ENCODE peak calls at places on chromosomes 5 and 9, in seven cellular contexts. H, U, D, V, Y, G and F are unnamed samples.

GRCh38 chr9:94630833-94631232 is 8.5 kb downstream of the FBP1 start:
- DNase-seq in H (no peak), U (no peak), D (no peak), V (no peak), Y (no peak), G (no peak), F (no peak)

GRCh38 chr9:112384219-112384618 is 4.3 kb downstream of the HSDL2 start:
- DNase-seq in H (no peak), U (no peak), D (no peak), V (no peak), Y (no peak), G (no peak), F (no peak)

GRCh38 chr5:82473262-82473661 is 195.1 kb upstream of the RPS23 start:
- DNase-seq in H (no peak), U (no peak), D (no peak), V (no peak), Y (no peak), G (no peak), F (no peak)

GRCh38 chr5:169808118-169808581 is 171.1 kb downstream of the DOCK2 start:
- DNase-seq in H (no peak), U (no peak), D (no peak), V (no peak), Y (no peak), G (no peak), F (peak; percentile 52)

GRCh38 chr5:176994460-176995121 is 12.0 kb downstream of the UIMC1 start:
- DNase-seq in H (no peak), U (no peak), D (no peak), V (no peak), Y (no peak), G (no peak), F (no peak)

GRCh38 chr9:72871685-72872084 is 81.2 kb downstream of the ALDH1A1 start:
- DNase-seq in H (no peak), U (no peak), D (no peak), V (no peak), Y (no peak), G (no peak), F (no peak)

GRCh38 chr9:122816163-122816867 is 12.1 kb downstream of the PDCL start:
- DNase-seq in H (no peak), U (no peak), D (no peak), V (peak; percentile 38), Y (no peak), G (peak; percentile 41), F (no peak)

GRCh38 chr5:154005648-154006047 is 33.1 kb downstream of the FAM114A2 start:
- DNase-seq in H (no peak), U (no peak), D (no peak), V (no peak), Y (no peak), G (no peak), F (no peak)

GRCh38 chr9:129340427-129341196 is 162.6 kb upstream of the IER5L start:
- DNase-seq in H (no peak), U (no peak), D (no peak), V (no peak), Y (no peak), G (no peak), F (no peak)

GRCh38 chr5:172870807-172871431 is 36.9 kb downstream of the ERGIC1 start:
- DNase-seq in H (peak; percentile 49), U (peak; percentile 79), D (no peak), V (no peak), Y (no peak), G (peak; percentile 42), F (no peak)

GRCh38 chr9:130884542-130885421 is 11.8 kb downstream of the QRFP start:
- DNase-seq in H (no peak), U (no peak), D (no peak), V (no peak), Y (no peak), G (no peak), F (no peak)
- H3K27ac ChIP-seq in H (peak overlapping the region; percentile 2), U (no peak overlapping the region), D (no peak overlapping the region), V (no peak overlapping the region), Y (peak overlapping the region; percentile 75), G (no peak overlapping the region), F (no peak overlapping the region)

GRCh38 chr5:126806-127205 is 34.8 kb downstream of the PLEKHG4B start:
- DNase-seq in H (no peak), U (no peak), D (no peak), V (no peak), Y (no peak), G (no peak), F (no peak)

GRCh38 chr5:128446-128845 is 36.5 kb downstream of the PLEKHG4B start:
- DNase-seq in H (no peak), U (no peak), D (no peak), V (no peak), Y (no peak), G (no peak), F (no peak)

GRCh38 chr5:130471-131175 is 38.7 kb downstream of the PLEKHG4B start:
- DNase-seq in H (no peak), U (no peak), D (no peak), V (no peak), Y (no peak), G (no peak), F (no peak)

GRCh38 chr5:129820-130219 is 37.9 kb downstream of the PLEKHG4B start:
- DNase-seq in H (no peak), U (no peak), D (no peak), V (no peak), Y (no peak), G (no peak), F (no peak)

DNA sequence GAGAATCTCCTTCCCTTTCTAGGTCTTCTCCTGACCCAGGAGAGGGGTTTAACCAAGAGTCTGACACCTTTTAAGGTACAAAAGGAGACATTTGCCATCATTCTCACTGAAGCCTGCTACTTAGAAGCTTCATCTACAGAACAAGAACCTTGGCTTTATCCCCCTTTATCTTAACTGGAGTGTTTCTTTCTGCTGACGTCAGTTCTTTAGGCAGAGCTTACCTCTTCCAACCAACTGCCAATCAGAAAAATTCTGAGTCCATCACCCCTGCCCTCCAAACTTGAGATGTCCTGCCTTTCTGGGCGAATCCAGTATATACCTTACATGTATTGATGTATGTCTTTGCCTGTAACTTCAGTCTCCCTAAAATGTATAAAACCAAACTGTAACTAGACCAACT is 37.2 kb downstream of the PLEKHG4B start:
- DNase-seq in H (no peak), U (no peak), D (no peak), V (no peak), Y (no peak), G (no peak), F (no peak)
- H3K27ac ChIP-seq in H (no peak overlapping the region), U (no peak overlapping the region), D (no peak overlapping the region), V (no peak overlapping the region), Y (no peak overlapping the region), G (no peak overlapping the region), F (no peak overlapping the region)

GRCh38 chr5:139644001-139644456 is 4.1 kb upstream of the CXXC5 start:
- DNase-seq in H (no peak), U (peak; percentile 51), D (no peak), V (no peak), Y (no peak), G (no peak), F (no peak)
- H3K27ac ChIP-seq in H (no peak overlapping the region), U (peak overlapping the region; percentile 18), D (no peak overlapping the region), V (no peak overlapping the region), Y (peak overlapping the region; percentile 91), G (no peak overlapping the region), F (no peak overlapping the region)

GRCh38 chr5:34735436-34736426 is 79.6 kb downstream of the RAI14 start:
- DNase-seq in H (no peak), U (no peak), D (no peak), V (no peak), Y (no peak), G (no peak), F (no peak)
- H3K27ac ChIP-seq in H (no peak overlapping the region), U (no peak overlapping the region), D (no peak overlapping the region), V (no peak overlapping the region), Y (peak overlapping the region; percentile 52), G (no peak overlapping the region), F (no peak overlapping the region)

GRCh38 chr9:92224177-92224576 is 69.3 kb downstream of the IARS1 start:
- DNase-seq in H (no peak), U (no peak), D (no peak), V (no peak), Y (no peak), G (no peak), F (no peak)
- H3K27ac ChIP-seq in H (no peak overlapping the region), U (no peak overlapping the region), D (no peak overlapping the region), V (no peak overlapping the region), Y (no peak overlapping the region), G (no peak overlapping the region), F (no peak overlapping the region)

GRCh38 chr9:27453860-27454553 is 70.1 kb upstream of the IFNK start:
- DNase-seq in H (no peak), U (no peak), D (no peak), V (no peak), Y (no peak), G (no peak), F (no peak)
- H3K27ac ChIP-seq in H (no peak overlapping the region), U (no peak overlapping the region), D (no peak overlapping the region), V (no peak overlapping the region), Y (no peak overlapping the region), G (no peak overlapping the region), F (no peak overlapping the region)

DNA sequence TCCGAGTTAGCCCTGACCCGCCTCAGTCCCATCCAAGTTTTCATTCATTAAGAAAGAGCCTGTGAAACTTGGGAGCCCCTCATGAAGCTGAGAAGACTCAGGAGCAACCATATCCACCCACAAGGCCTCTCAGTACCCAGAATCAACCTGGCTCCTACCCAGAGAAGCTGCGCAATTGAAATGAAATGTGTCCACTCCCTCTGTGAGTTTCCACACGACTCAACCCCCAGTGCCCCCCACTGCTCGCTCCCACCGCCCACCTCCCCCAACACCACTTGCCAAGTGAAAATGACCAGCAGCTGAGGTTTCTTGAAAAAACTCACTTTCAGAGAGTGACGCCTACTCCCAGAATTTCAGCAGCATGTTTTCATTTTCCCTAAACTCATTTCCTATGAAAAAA is 104.6 kb downstream of the CDK5RAP2 start:
- DNase-seq in H (no peak), U (peak; percentile 75), D (no peak), V (no peak), Y (no peak), G (no peak), F (no peak)
- H3K27ac ChIP-seq in H (no peak overlapping the region), U (peak overlapping the region; percentile 65), D (no peak overlapping the region), V (no peak overlapping the region), Y (peak overlapping the region; percentile 55), G (peak overlapping the region; percentile 42), F (no peak overlapping the region)

GRCh38 chr5:32202394-32202793 is 28.3 kb upstream of the GOLPH3 start:
- DNase-seq in H (no peak), U (no peak), D (no peak), V (no peak), Y (no peak), G (no peak), F (no peak)
- H3K27ac ChIP-seq in H (no peak overlapping the region), U (no peak overlapping the region), D (no peak overlapping the region), V (no peak overlapping the region), Y (peak overlapping the region; percentile 59), G (no peak overlapping the region), F (no peak overlapping the region)